ENCODE peak calls at places on chromosome 11, in eight cellular contexts. One of them, this sample, is unnamed.

GRCh38 chr11:30258679-30259078 is 27.9 kb downstream of the FSHB start:
- DNase-seq in GM19239: no peak
- DNase-seq in astrocyte of the spinal cord: no peak
- DNase-seq in NCI-H510A: no peak
- DNase-seq in activated gamma-delta T cell treated with Interleukin-2 at 50 U/mL for 16 hours: no peak
- DNase-seq in skeletal muscle cell: no peak
- DNase-seq in LoVo: no peak
- DNase-seq in T-helper 2 cell: no peak
- DNase-seq in this sample: no peak

GRCh38 chr11:60838132-60838531 is 3.8 kb upstream of the CCDC86 start:
- DNase-seq in LoVo: no peak
- DNase-seq in T-helper 2 cell: no peak
- DNase-seq in astrocyte of the spinal cord: no peak
- DNase-seq in skeletal muscle cell: no peak
- DNase-seq in NCI-H510A: no peak
- DNase-seq in activated gamma-delta T cell treated with Interleukin-2 at 50 U/mL for 16 hours: no peak
- DNase-seq in GM19239: no peak
- DNase-seq in this sample: no peak

GRCh38 chr11:102589047-102589459 is 36.1 kb downstream of the MMP20 start:
- DNase-seq in skeletal muscle cell: no peak
- DNase-seq in GM19239: no peak
- DNase-seq in activated gamma-delta T cell treated with Interleukin-2 at 50 U/mL for 16 hours: no peak
- DNase-seq in astrocyte of the spinal cord: no peak
- DNase-seq in NCI-H510A: no peak
- DNase-seq in T-helper 2 cell: no peak
- DNase-seq in LoVo: no peak
- DNase-seq in this sample: no peak

GRCh38 chr11:122601131-122602125 is 54.1 kb upstream of the UBASH3B start:
- DNase-seq in GM19239: no peak
- DNase-seq in skeletal muscle cell: peak
- DNase-seq in NCI-H510A: no peak
- DNase-seq in activated gamma-delta T cell treated with Interleukin-2 at 50 U/mL for 16 hours: no peak
- DNase-seq in T-helper 2 cell: no peak
- DNase-seq in astrocyte of the spinal cord: peak
- DNase-seq in LoVo: no peak
- DNase-seq in this sample: no peak

GRCh38 chr11:78800756-78801155 is 226.1 kb upstream of the NARS2 start:
- DNase-seq in activated gamma-delta T cell treated with Interleukin-2 at 50 U/mL for 16 hours: no peak
- DNase-seq in LoVo: no peak
- DNase-seq in NCI-H510A: no peak
- DNase-seq in T-helper 2 cell: no peak
- DNase-seq in GM19239: no peak
- DNase-seq in skeletal muscle cell: no peak
- DNase-seq in astrocyte of the spinal cord: no peak
- DNase-seq in this sample: no peak

GRCh38 chr11:63564056-63564784 is 1.0 kb upstream of the PLAAT2 start:
- DNase-seq in LoVo: no peak
- DNase-seq in astrocyte of the spinal cord: no peak
- DNase-seq in T-helper 2 cell: no peak
- DNase-seq in NCI-H510A: peak
- DNase-seq in activated gamma-delta T cell treated with Interleukin-2 at 50 U/mL for 16 hours: no peak
- DNase-seq in GM19239: peak
- DNase-seq in skeletal muscle cell: no peak
- DNase-seq in this sample: no peak

GRCh38 chr11:66467034-66467659 is 442 bp downstream of the PELI3 start:
- DNase-seq in skeletal muscle cell: no peak
- DNase-seq in activated gamma-delta T cell treated with Interleukin-2 at 50 U/mL for 16 hours: peak
- DNase-seq in astrocyte of the spinal cord: peak
- DNase-seq in T-helper 2 cell: no peak
- DNase-seq in NCI-H510A: no peak
- DNase-seq in GM19239: peak
- DNase-seq in LoVo: peak
- DNase-seq in this sample: no peak

GRCh38 chr11:15216678-15217077 is 102.0 kb downstream of the INSC start:
- DNase-seq in GM19239: no peak
- DNase-seq in astrocyte of the spinal cord: no peak
- DNase-seq in activated gamma-delta T cell treated with Interleukin-2 at 50 U/mL for 16 hours: no peak
- DNase-seq in LoVo: no peak
- DNase-seq in T-helper 2 cell: no peak
- DNase-seq in NCI-H510A: no peak
- DNase-seq in skeletal muscle cell: no peak
- DNase-seq in this sample: no peak

GRCh38 chr11:69079891-69080290 is 31.2 kb downstream of the TPCN2 start:
- DNase-seq in activated gamma-delta T cell treated with Interleukin-2 at 50 U/mL for 16 hours: no peak
- DNase-seq in skeletal muscle cell: no peak
- DNase-seq in astrocyte of the spinal cord: no peak
- DNase-seq in GM19239: no peak
- DNase-seq in LoVo: no peak
- DNase-seq in T-helper 2 cell: no peak
- DNase-seq in NCI-H510A: no peak
- DNase-seq in this sample: no peak

GRCh38 chr11:113404859-113405430 is 17.4 kb downstream of the ANKK1 start:
- DNase-seq in skeletal muscle cell: no peak
- DNase-seq in GM19239: no peak
- DNase-seq in activated gamma-delta T cell treated with Interleukin-2 at 50 U/mL for 16 hours: no peak
- DNase-seq in LoVo: no peak
- DNase-seq in T-helper 2 cell: no peak
- DNase-seq in astrocyte of the spinal cord: no peak
- DNase-seq in NCI-H510A: no peak
- DNase-seq in this sample: no peak